ENCODE peak calls at places on chromosome 16, in eight cellular contexts. G is neural crest cell, Y is HFF-Myc, L is endothelial cell of umbilical vein, I is cardiac fibroblast, C is omental fat pad, P is adrenal gland, J is choroid plexus epithelial cell. F is an unnamed sample.

GRCh38 chr16:67805718-67806427 is 487 bp downstream of the RANBP10 start:
- DNase-seq in J (no peak), L (no peak), P (peak), I (no peak), G (no peak), Y (no peak), C (peak), F (no peak)

GRCh38 chr16:16882766-16883165 is 503.8 kb downstream of the NPIPA7 start:
- DNase-seq in P (no peak), C (no peak), I (no peak), L (no peak), Y (no peak), J (no peak), G (no peak), F (no peak)

GRCh38 chr16:3618782-3619166 is 7.4 kb upstream of the SLX4 start:
- DNase-seq in J (no peak), P (peak), Y (no peak), C (no peak), G (no peak), L (no peak), I (no peak), F (no peak)

GRCh38 chr16:31537362-31537921 is 9.7 kb downstream of the AHSP start:
- DNase-seq in Y (no peak), I (no peak), P (no peak), J (no peak), G (no peak), L (no peak), C (no peak), F (no peak)

GRCh38 chr16:85557083-85557975 is 55.8 kb upstream of the GSE1 start:
- DNase-seq in G (no peak), L (no peak), C (no peak), J (peak), P (no peak), Y (no peak), I (peak), F (no peak)

GRCh38 chr16:85428168-85428898 is 184.8 kb upstream of the GSE1 start:
- DNase-seq in I (peak), G (no peak), Y (no peak), L (peak), J (peak), C (no peak), P (no peak), F (peak)

GRCh38 chr16:81831722-81832126 is 52.6 kb downstream of the PLCG2 start:
- DNase-seq in G (no peak), L (no peak), C (no peak), I (no peak), Y (no peak), J (no peak), P (peak), F (no peak)

GRCh38 chr16:53234836-53235235 is 180.0 kb downstream of the CHD9 start:
- DNase-seq in G (no peak), L (no peak), P (no peak), I (no peak), Y (no peak), C (no peak), J (no peak), F (no peak)

GRCh38 chr16:85376292-85377095 is 236.6 kb upstream of the GSE1 start:
- DNase-seq in J (no peak), Y (no peak), C (no peak), L (no peak), I (no peak), P (peak), G (no peak), F (peak)

GRCh38 chr16:17321824-17322223 is 148.9 kb downstream of the XYLT1 start:
- DNase-seq in C (no peak), J (no peak), Y (no peak), G (no peak), I (no peak), L (no peak), P (no peak), F (no peak)

GRCh38 chr16:60142991-60143705 is 1409.0 kb upstream of the GOT2 start:
- DNase-seq in I (no peak), P (no peak), L (peak), Y (no peak), J (peak), C (no peak), G (no peak), F (no peak)

GRCh38 chr16:28826141-28826540 is 3.3 kb downstream of the ATXN2L start:
- DNase-seq in L (no peak), Y (no peak), G (no peak), C (no peak), I (no peak), J (peak), P (no peak), F (no peak)

GRCh38 chr16:74199066-74199841 is 97.4 kb upstream of the PSMD7 start:
- DNase-seq in C (no peak), P (no peak), J (no peak), I (no peak), Y (no peak), G (no peak), L (no peak), F (no peak)

GRCh38 chr16:55566432-55567175 is at the start of gene CAPNS2:
- DNase-seq in P (no peak), C (no peak), I (no peak), Y (no peak), L (no peak), G (no peak), J (no peak), F (no peak)

GRCh38 chr16:35195173-35195863 is 1735.9 kb downstream of the TP53TG3F start:
- DNase-seq in P (no peak), G (no peak), C (no peak), Y (no peak), J (no peak), I (no peak), L (no peak), F (no peak)

GRCh38 chr16:54135361-54136275 is 151.0 kb downstream of the IRX3 start:
- DNase-seq in P (no peak), Y (peak), L (peak), I (peak), G (no peak), J (peak), C (no peak), F (no peak)

GRCh38 chr16:2468725-2469398 is 2.2 kb upstream of the NTN3 start:
- DNase-seq in Y (no peak), J (no peak), L (no peak), P (no peak), C (no peak), G (no peak), I (no peak), F (peak)

GRCh38 chr16:73163238-73163795 is 115.4 kb upstream of the ZFHX3 start:
- DNase-seq in I (peak), P (no peak), C (no peak), G (no peak), Y (no peak), L (peak), J (peak), F (no peak)

DNA sequence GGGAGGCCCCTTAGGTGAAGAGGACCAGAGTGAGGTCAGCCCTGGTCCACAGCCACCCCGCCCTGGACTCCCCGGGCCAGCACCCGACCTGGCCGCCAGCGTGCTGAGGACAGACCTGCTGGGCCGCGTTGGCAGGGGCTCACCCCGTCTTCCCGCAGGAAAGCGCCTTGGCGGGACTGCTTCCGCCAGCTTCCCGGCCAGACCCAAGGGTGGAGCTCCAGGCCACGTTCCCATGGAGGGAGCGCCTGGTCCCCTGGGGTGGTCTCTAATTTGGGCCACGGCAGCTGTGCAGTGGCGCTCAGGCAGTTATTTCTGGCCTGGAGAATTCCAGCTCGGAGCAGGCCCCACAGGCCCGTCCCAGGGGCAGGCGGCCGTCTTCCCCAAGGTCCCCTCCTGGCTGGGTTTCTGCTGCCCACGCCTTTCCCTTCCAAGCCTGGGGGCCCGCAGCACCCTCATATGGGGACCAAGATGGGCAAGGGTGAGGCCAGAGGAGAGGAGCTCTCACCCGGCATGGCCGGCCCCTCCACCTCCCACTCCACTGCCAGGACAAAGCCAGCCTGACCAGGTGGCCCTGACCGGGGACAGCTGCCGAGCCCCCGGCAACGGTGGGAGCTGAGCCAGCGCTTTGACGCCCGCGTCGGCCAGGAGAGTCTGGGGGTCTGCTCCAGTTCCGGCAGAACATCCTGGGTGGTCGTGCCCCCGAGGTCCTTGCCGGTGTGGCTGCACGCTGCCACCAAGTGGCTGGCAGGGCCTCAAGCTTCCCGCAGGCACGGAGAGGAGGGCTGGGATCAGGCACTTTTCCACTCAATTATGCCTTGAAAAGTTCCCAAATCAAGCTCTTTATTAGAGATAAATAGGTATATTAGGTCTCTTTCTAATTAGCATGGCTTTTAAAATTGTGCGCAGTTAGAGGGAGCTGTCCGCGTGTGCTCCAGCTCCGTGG is 28.1 kb downstream of the CACNA1H start:
- DNase-seq in Y (no peak), C (no peak), P (no peak), I (no peak), L (no peak), J (peak), G (no peak), F (peak)
- TF ChIP-seq CTCF in Y (no peak), C (no peak), P (no peak), I (no peak), L (no peak), J (peak), G (peak), F (peak)

DNA sequence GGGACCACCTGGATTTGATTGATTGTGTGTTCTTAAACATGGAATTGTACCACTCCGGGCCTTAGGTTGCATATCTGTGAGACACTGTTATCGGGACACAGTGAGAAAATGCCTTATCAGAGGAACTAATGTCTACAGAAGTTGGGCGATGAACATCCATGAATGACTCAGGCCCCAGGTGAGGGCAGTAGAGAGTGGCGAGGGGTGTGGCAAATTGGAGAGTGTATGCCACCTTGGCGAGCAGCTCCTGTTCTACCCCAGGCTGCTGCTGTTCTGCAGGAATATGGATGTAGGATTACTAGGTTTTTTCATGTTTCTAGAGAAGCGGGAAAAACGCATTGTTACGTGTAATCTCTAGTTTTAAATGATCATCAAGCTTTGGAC is 38.8 kb downstream of the CLEC16A start:
- DNase-seq in I (no peak), P (no peak), L (no peak), G (no peak), C (no peak), J (no peak), Y (no peak), F (no peak)
- TF ChIP-seq CTCF in I (no peak), P (no peak), L (no peak), G (no peak), C (no peak), J (no peak), Y (no peak), F (peak)

DNA sequence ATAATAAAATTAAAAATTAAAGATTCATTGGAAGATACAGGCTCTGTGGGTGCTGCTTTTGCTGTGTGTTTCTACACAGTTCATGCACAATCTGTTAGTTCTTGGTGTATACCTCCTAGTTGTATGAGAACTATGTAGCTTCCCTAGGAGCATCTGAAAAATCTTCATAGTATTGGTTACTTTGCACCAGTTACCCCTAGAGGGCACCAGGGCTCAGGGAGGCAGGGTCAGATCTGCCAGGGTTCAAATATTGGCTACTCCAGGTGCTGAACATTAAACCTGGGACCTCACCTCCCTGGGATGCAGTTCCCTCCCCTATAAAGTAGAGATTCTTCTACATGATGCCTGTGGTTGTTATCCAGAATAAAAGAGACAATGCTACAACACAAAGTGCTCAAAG is 583.0 kb upstream of the CDH11 start:
- DNase-seq in C (no peak), J (no peak), Y (no peak), I (no peak), L (no peak), G (no peak), P (no peak), F (peak)
- TF ChIP-seq CTCF in C (no peak), J (peak), Y (peak), I (peak), L (no peak), G (peak), P (peak), F (peak)

GRCh38 chr16:75251280-75252048 is at the start of gene BCAR1:
- DNase-seq in C (no peak), L (peak), I (peak), Y (peak), P (peak), G (peak), J (peak), F (peak)
- TF ChIP-seq CTCF in C (no peak), L (no peak), I (no peak), Y (no peak), P (peak), G (peak), J (no peak), F (no peak)

DNA sequence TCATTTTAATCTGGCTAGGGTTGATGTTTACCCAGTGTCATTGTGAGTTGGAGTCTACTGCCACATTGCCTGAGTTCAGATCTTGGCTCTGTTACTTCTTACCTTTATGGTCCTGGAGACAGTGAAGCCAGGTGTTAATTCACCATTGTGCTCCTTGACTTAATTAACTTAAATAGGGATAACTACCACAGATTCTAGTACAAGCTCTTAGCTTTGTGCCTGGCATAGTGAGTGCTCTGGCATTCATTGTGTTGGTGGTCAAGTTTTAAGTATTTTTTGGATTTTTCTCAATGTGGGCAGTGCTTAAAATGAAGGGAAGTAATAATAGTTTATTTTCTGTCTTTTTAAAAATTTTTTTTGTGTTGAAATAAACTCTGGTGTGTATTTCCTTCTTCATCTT is 4.6 kb downstream of the HAPSTR1 start:
- DNase-seq in J (no peak), Y (no peak), P (no peak), L (no peak), G (no peak), I (no peak), C (no peak), F (no peak)
- TF ChIP-seq CTCF in J (no peak), Y (no peak), P (no peak), L (no peak), G (no peak), I (no peak), C (no peak), F (no peak)

GRCh38 chr16:78474762-78475161 is 375.3 kb downstream of the WWOX start:
- DNase-seq in Y (no peak), J (no peak), G (no peak), I (no peak), C (no peak), P (no peak), L (no peak), F (no peak)

GRCh38 chr16:78479723-78480122 is 380.3 kb downstream of the WWOX start:
- DNase-seq in I (no peak), P (no peak), L (no peak), J (no peak), Y (no peak), C (no peak), G (no peak), F (no peak)

GRCh38 chr16:78480588-78480987 is 381.1 kb downstream of the WWOX start:
- DNase-seq in G (no peak), Y (no peak), P (no peak), J (no peak), I (no peak), L (no peak), C (no peak), F (no peak)

GRCh38 chr16:78483124-78483992 is 383.9 kb downstream of the WWOX start:
- DNase-seq in G (no peak), I (no peak), Y (no peak), C (no peak), L (no peak), J (no peak), P (no peak), F (no peak)

DNA sequence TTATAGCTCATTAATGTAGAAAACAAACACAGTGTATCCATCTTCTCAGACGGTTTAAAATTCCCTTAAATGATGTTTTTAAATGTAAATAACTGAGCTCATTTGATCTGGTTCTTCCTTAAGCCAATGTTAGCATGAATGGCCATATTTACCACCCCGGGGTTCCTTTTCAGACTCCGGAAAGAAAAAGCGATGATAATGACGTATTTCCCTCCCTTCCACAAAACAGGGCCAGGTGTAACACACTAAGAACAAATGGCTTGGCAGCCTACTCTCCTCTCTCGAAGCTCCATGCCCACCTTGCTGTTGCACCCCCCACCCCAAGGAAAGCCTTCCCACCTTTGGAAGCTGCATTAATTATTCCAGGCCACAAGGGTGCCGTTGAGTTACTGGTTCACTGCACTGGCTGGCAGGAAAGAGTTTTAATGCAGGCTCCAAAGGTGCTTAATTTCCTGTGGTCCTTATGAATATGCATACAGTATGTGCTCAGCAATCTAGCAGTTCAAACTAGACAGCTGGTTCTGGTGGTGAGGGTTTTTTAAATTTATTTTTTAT is 378.9 kb downstream of the WWOX start:
- DNase-seq in I (peak), P (no peak), G (no peak), L (no peak), C (no peak), J (peak), Y (no peak), F (no peak)
- TF ChIP-seq CTCF in I (peak), P (no peak), G (no peak), L (no peak), C (no peak), J (peak), Y (no peak), F (no peak)

GRCh38 chr16:23082161-23082788 is 67.0 kb downstream of the USP31 start:
- DNase-seq in C (no peak), J (no peak), Y (no peak), G (no peak), L (no peak), I (peak), P (no peak), F (no peak)
- TF ChIP-seq CTCF in C (no peak), J (no peak), Y (peak), G (no peak), L (no peak), I (no peak), P (no peak), F (peak)

GRCh38 chr16:84207869-84208268 is 16.9 kb downstream of the ADAD2 start:
- DNase-seq in G (no peak), J (no peak), C (no peak), P (no peak), Y (no peak), I (no peak), L (no peak), F (no peak)

GRCh38 chr16:84212631-84213030 is 21.7 kb downstream of the ADAD2 start:
- DNase-seq in J (no peak), G (no peak), I (no peak), L (no peak), P (no peak), C (no peak), Y (no peak), F (no peak)

GRCh38 chr16:84207266-84207665 is 16.3 kb downstream of the ADAD2 start:
- DNase-seq in C (no peak), J (no peak), Y (no peak), I (no peak), P (no peak), L (no peak), G (no peak), F (no peak)

GRCh38 chr16:84212154-84212553 is 21.2 kb downstream of the ADAD2 start:
- DNase-seq in G (no peak), I (no peak), Y (no peak), J (no peak), C (no peak), P (no peak), L (no peak), F (no peak)

DNA sequence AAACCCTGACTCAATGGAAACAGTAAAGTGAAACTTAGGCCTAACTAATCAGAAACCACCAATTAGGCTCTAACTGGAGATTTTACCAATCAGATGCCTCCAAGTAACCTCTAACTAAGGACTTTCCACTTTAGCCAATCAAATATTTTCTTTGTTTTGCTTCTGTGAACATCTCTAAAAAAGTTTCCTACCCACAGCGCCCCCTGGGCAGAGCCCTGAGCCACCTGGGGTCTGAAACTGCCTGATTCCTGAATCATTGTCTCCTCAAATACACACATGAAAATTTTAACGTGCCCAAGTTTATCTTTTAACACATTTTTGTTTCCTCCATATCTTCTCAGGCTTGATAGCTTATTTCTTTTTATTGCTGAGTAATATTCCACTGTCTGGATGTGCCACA is 19.0 kb downstream of the ADAD2 start:
- DNase-seq in G (no peak), Y (no peak), L (no peak), P (no peak), J (no peak), I (no peak), C (no peak), F (no peak)
- TF ChIP-seq CTCF in G (no peak), Y (peak), L (no peak), P (no peak), J (peak), I (no peak), C (no peak), F (no peak)

GRCh38 chr16:87735270-87736002 is 30.4 kb downstream of the KLHDC4 start:
- DNase-seq in L (no peak), I (no peak), C (no peak), G (no peak), Y (no peak), J (no peak), P (no peak), F (peak)
- TF ChIP-seq CTCF in L (no peak), I (no peak), C (no peak), G (no peak), Y (no peak), J (no peak), P (no peak), F (peak)

GRCh38 chr16:24318670-24319069 is 62.5 kb downstream of the CACNG3 start:
- DNase-seq in J (no peak), G (no peak), P (no peak), C (no peak), I (no peak), L (no peak), Y (no peak), F (no peak)
- TF ChIP-seq CTCF in J (no peak), G (no peak), P (no peak), C (no peak), I (no peak), L (no peak), Y (no peak), F (no peak)